ENCODE peak calls at places on chromosomes 12 and 14, in four cellular contexts. J is breast epithelium, S is testis, R is cardiac fibroblast. Q is an unnamed sample.

GRCh38 chr12:9068600-9068999 is 47.1 kb downstream of the A2M start:
- DNase-seq in J (no peak), S (no peak), R (no peak), Q (no peak)

GRCh38 chr12:48143898-48144297 is 13.4 kb downstream of the ASB8 start:
- DNase-seq in J (no peak), S (no peak), R (no peak), Q (no peak)

GRCh38 chr14:20631023-20631820 is 10.3 kb downstream of the OR6S1 start:
- DNase-seq in J (no peak), S (peak; percentile 55), R (peak; percentile 74), Q (no peak)

GRCh38 chr12:7751394-7751793 is 4.2 kb upstream of the CLEC4C start:
- DNase-seq in J (no peak), S (peak; percentile 76), R (no peak), Q (no peak)

GRCh38 chr12:123120452-123121166 is 30.3 kb downstream of the PITPNM2 start:
- DNase-seq in J (no peak), S (peak; percentile 47), R (no peak), Q (no peak)

GRCh38 chr12:28780096-28780495 is 369.0 kb upstream of the FAR2 start:
- DNase-seq in J (no peak), S (no peak), R (peak; percentile 44), Q (peak; percentile 88)

GRCh38 chr12:95195122-95195521 is 22.1 kb downstream of the FGD6 start:
- DNase-seq in J (no peak), S (no peak), R (no peak), Q (no peak)

GRCh38 chr12:10220398-10221077 is 7.9 kb downstream of the GABARAPL1 start:
- DNase-seq in J (peak; percentile 91), S (peak; percentile 64), R (peak; percentile 93), Q (no peak)

GRCh38 chr14:77319416-77319815 is 1.3 kb downstream of the POMT2 start:
- DNase-seq in J (no peak), S (no peak), R (no peak), Q (no peak)

GRCh38 chr12:103880299-103881142 is 39.5 kb upstream of the NT5DC3 start:
- DNase-seq in J (no peak), S (no peak), R (no peak), Q (no peak)

GRCh38 chr14:103391048-103391447 is 5.8 kb downstream of the MARK3 start:
- DNase-seq in J (no peak), S (no peak), R (peak; percentile 92), Q (no peak)

GRCh38 chr12:26298785-26299621 is 103.6 kb downstream of the SSPN start:
- DNase-seq in J (no peak), S (no peak), R (peak; percentile 72), Q (peak; percentile 97)

GRCh38 chr12:8622681-8623080 is 10.0 kb upstream of the AICDA start:
- DNase-seq in J (no peak), S (no peak), R (no peak), Q (no peak)

GRCh38 chr12:64625243-64626077 is 15.2 kb downstream of the RASSF3 start:
- DNase-seq in J (peak; percentile 54), S (peak; percentile 74), R (peak; percentile 89), Q (peak; percentile 78)

GRCh38 chr14:96424104-96424989 is 32.4 kb downstream of the AK7 start:
- DNase-seq in J (no peak), S (peak; percentile 21), R (peak; percentile 83), Q (peak; percentile 32)

GRCh38 chr12:11981174-11981733 is 89.5 kb upstream of the BCL2L14 start:
- DNase-seq in J (no peak), S (no peak), R (peak; percentile 16), Q (no peak)

GRCh38 chr12:132489078-132489601 is 811 bp upstream of the FBRSL1 start:
- DNase-seq in J (no peak), S (no peak), R (no peak), Q (no peak)

GRCh38 chr12:96143827-96144226 is 50.3 kb upstream of the ELK3 start:
- DNase-seq in J (no peak), S (no peak), R (peak; percentile 8), Q (no peak)

GRCh38 chr14:98890556-98891340 is 381.2 kb downstream of the BCL11B start:
- DNase-seq in J (no peak), S (peak; percentile 88), R (no peak), Q (no peak)

GRCh38 chr12:14769837-14770494 is 33.3 kb downstream of the WBP11 start:
- DNase-seq in J (peak; percentile 75), S (peak; percentile 82), R (peak; percentile 73), Q (no peak)

GRCh38 chr14:94897092-94897491 is 127.2 kb upstream of the GSC start:
- DNase-seq in J (no peak), S (no peak), R (no peak), Q (no peak)

GRCh38 chr12:86713121-86713520 is 456.9 kb upstream of the MGAT4C start:
- DNase-seq in J (no peak), S (no peak), R (no peak), Q (no peak)

GRCh38 chr12:61667676-61668075 is 592.5 kb upstream of the USP15 start:
- DNase-seq in J (no peak), S (no peak), R (no peak), Q (no peak)

GRCh38 chr12:114826233-114826632 is 142.3 kb upstream of the TBX3 start:
- DNase-seq in J (no peak), S (no peak), R (no peak), Q (no peak)

GRCh38 chr14:61812347-61813100 is 50.3 kb downstream of the SNAPC1 start:
- DNase-seq in J (no peak), S (no peak), R (peak; percentile 9), Q (no peak)

GRCh38 chr12:109539508-109539907 is 33.8 kb downstream of the MMAB start:
- DNase-seq in J (no peak), S (no peak), R (peak; percentile 27), Q (no peak)

GRCh38 chr12:115504241-115504941 is 773.1 kb downstream of the MED13L start:
- DNase-seq in J (no peak), S (no peak), R (no peak), Q (no peak)

GRCh38 chr12:68342966-68343365 is 10.8 kb upstream of the MDM1 start:
- DNase-seq in J (no peak), S (no peak), R (no peak), Q (no peak)

GRCh38 chr12:27868165-27868564 is 88.1 kb upstream of the MANSC4 start:
- DNase-seq in J (no peak), S (no peak), R (peak; percentile 89), Q (no peak)

GRCh38 chr12:51009038-51009437 is 17.1 kb downstream of the SLC11A2 start:
- DNase-seq in J (peak; percentile 37), S (peak; percentile 90), R (no peak), Q (no peak)

GRCh38 chr12:68842784-68843567 is 35.0 kb downstream of the MDM2 start:
- DNase-seq in J (no peak), S (no peak), R (no peak), Q (no peak)

DNA sequence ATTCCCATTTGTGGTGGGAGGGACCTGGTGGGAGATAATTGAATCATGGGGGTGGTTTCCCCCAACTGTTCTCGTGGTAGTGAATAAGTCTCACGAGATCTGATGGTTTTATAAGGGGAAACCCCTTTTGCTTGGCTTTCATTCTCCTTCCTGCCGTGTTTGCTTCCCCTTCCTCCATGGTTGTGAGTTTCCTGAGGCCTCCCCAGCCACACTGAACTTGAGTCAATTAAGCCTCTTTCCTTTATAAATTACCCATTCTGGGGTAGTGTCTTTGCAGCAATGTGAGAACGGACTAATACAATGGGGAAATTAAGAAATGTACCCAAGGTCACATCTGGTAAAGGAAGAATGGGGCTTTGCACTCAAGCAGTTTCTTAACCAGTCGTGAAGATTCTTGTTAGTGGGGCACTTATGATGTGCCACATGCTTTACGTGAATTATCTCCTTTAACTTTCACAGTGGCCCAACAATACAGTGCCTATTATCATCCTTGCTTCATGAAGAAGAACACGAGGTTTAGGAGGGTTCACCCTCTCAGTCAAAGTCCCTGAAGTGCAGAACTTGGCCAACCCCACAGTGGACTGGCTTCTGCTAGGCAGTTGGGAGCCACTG is 234.3 kb downstream of the EFCAB11 start:
- DNase-seq in J (no peak), S (no peak), R (no peak), Q (no peak)
- H3K4me3 ChIP-seq in J (no peak overlapping the region), S (no peak overlapping the region), R (no peak overlapping the region), Q (no peak overlapping the region)

DNA sequence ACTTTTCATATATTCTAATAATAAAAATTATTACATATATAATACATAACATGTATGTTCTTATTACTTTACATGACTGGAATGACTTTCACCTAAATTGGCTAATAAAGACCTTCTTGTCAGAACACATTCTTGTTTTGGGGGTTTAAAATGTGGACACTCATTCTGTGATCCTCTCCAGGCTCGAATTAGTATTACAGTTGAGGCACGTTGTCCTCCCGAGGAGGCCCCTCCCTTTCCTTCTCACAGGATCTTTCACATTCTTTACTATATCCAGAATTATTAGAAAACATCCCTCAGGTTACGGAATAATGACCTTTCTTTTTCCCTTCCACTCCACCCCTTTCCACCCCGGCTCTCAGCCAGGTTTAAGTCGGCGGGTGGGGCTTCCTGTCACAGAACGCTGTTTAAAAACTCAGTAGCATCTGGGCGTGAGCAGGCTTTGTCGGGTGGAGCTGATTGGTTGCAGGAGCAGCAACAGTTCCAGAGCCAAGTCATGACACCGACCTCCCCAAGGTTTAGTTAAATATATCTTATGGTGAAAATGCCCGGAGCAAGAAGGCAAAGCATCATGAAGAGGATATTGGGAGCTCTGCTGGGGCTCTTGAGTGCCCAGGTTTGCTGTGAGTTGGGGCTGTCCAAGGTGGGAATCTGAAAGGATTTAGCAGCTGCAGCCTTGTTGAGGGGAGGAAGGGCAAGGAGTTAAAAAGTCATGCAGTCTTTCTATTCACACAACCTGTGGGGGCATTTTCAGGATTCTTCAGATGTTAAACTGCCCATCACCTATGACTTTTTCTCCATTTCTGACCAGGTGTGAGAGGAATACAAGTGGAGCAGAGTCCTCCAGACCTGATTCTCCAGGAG is 396.7 kb upstream of the OR4E1 start:
- DNase-seq in J (no peak), S (no peak), R (peak; percentile 13), Q (no peak)
- H3K4me3 ChIP-seq in J (no peak overlapping the region), S (peak overlapping the region; percentile 14), R (no peak overlapping the region), Q (no peak overlapping the region)

GRCh38 chr12:54217309-54217661 is 28.5 kb upstream of the SMUG1 start:
- DNase-seq in J (no peak), S (no peak), R (no peak), Q (no peak)
- H3K4me3 ChIP-seq in J (peak overlapping the region; percentile 9), S (peak overlapping the region; percentile 43), R (peak overlapping the region; percentile 38), Q (peak overlapping the region; percentile 33)

GRCh38 chr12:43551271-43551970 is 582 bp downstream of the ADAMTS20 start:
- DNase-seq in J (no peak), S (no peak), R (no peak), Q (no peak)
- H3K4me3 ChIP-seq in J (no peak overlapping the region), S (peak overlapping the region; percentile 40), R (no peak overlapping the region), Q (no peak overlapping the region)

DNA sequence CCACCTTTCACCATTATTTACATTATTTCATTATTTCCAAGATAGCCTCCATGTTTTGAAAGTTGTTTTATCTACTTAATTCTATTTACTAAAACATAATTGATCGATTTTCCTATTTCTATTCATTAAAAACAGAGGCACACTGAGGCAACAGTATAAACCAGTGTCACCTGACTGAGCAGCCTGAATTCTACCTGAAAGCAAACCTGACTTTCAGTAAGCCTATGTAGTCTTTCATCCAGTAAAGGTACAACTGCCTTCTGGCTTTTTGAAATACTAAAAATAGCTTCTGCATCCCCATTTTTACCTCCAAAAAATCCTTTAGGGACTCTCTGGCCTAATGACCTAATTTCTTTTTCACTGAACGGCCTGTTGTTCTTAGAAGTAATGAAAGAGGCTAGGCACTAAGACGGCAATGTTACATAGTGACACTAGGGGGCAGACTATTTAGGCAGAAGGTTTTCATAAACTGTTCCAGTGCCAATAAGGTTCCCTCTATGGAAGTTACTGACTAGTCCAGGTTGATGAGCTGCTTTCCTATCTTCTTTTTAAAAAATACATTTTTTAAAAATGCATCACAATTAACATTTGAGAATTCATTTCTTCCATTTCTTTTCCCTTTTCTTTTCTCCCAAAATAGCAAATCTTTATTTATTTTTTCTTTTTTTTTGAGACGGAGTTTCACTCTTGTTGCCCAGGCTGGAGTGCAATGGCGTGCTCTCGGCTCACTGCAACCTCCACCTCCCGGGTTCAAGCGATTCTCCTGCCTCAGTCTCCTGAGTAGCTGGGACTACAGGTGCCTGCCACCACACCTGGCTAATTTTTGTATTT is 17.5 kb downstream of the ANAPC5 start:
- DNase-seq in J (no peak), S (peak; percentile 43), R (peak; percentile 86), Q (no peak)
- H3K4me3 ChIP-seq in J (no peak overlapping the region), S (no peak overlapping the region), R (no peak overlapping the region), Q (no peak overlapping the region)

Q was measured in Panc1.